ENCODE peak calls at places on chromosome 3, in eight cellular contexts. X is T-helper 17 cell; P is SHP77; W is psoas muscle; Y is left ventricle myocardium superior; U is ecto neural progenitor cell; V is stimulated activated CD8-positive, alpha-beta memory T cell treated with anti-CD3 and anti-CD28 coated beads, Interleukin-4, amount 100 ng/mL, for 1 hour; E is H54. Q is an unnamed sample.

GRCh38 chr3:131163-131889 is 65.2 kb upstream of the CHL1 start:
- DNase-seq in Y (no peak), W (no peak), V (no peak), U (no peak), P (no peak), X (no peak), E (no peak), Q (no peak)

GRCh38 chr3:137121704-137122314 is 164.0 kb downstream of the IL20RB start:
- DNase-seq in V (no peak), X (no peak), P (peak; percentile 36), U (no peak), E (no peak), W (no peak), Y (no peak), Q (no peak)

GRCh38 chr3:52469001-52469400 is 13.6 kb downstream of the NISCH start:
- DNase-seq in W (no peak), Y (no peak), X (no peak), V (no peak), U (no peak), P (no peak), E (no peak), Q (no peak)

GRCh38 chr3:194166682-194167479 is 30.9 kb downstream of the HES1 start:
- DNase-seq in P (no peak), X (no peak), Y (peak; percentile 53), W (no peak), U (no peak), E (no peak), V (no peak), Q (no peak)

GRCh38 chr3:51538459-51539290 is at the start of gene RAD54L2:
- DNase-seq in Y (peak; percentile 92), X (peak; percentile 76), P (peak; percentile 83), E (peak; percentile 72), U (peak; percentile 89), V (peak; percentile 60), W (peak; percentile 86), Q (peak; percentile 77)

GRCh38 chr3:187708696-187709095 is 6.3 kb upstream of the RTP2 start:
- DNase-seq in W (no peak), U (no peak), P (no peak), E (no peak), X (no peak), Y (no peak), V (no peak), Q (no peak)

GRCh38 chr3:158742861-158743260 is 10.6 kb upstream of the RARRES1 start:
- DNase-seq in E (no peak), W (no peak), Y (no peak), X (no peak), U (no peak), P (no peak), V (no peak), Q (no peak)

GRCh38 chr3:116192464-116192863 is 252.8 kb downstream of the LSAMP start:
- DNase-seq in W (no peak), E (no peak), V (no peak), P (no peak), Y (no peak), X (no peak), U (no peak), Q (no peak)

GRCh38 chr3:31550452-31551251 is 17.9 kb downstream of the STT3B start:
- DNase-seq in Y (no peak), X (no peak), V (no peak), W (no peak), U (no peak), P (no peak), E (no peak), Q (peak; percentile 34)

GRCh38 chr3:65951836-65952505 is 86.7 kb downstream of the MAGI1 start:
- DNase-seq in U (no peak), X (no peak), W (no peak), P (no peak), E (no peak), V (no peak), Y (no peak), Q (no peak)

GRCh38 chr3:5245927-5246326 is 58.4 kb downstream of the EDEM1 start:
- DNase-seq in W (no peak), X (no peak), V (no peak), E (no peak), P (no peak), U (no peak), Y (no peak), Q (no peak)

GRCh38 chr3:65246561-65246960 is 558.8 kb upstream of the ADAMTS9 start:
- DNase-seq in V (no peak), W (no peak), X (no peak), P (no peak), E (no peak), Y (no peak), U (no peak), Q (no peak)

GRCh38 chr3:158791259-158791920 is 10.5 kb upstream of the MFSD1 start:
- DNase-seq in U (no peak), Y (no peak), E (no peak), P (peak; percentile 35), W (no peak), X (peak; percentile 11), V (no peak), Q (peak; percentile 71)

GRCh38 chr3:109952924-109953323 is 615.6 kb upstream of the DPPA4 start:
- DNase-seq in U (no peak), W (no peak), E (no peak), V (no peak), X (no peak), Y (no peak), P (no peak), Q (no peak)

GRCh38 chr3:89690649-89691048 is 583.2 kb downstream of the EPHA3 start:
- DNase-seq in X (no peak), V (no peak), E (no peak), W (no peak), Y (no peak), P (no peak), U (no peak), Q (no peak)

GRCh38 chr3:52507359-52507758 is 12.2 kb downstream of the STAB1 start:
- DNase-seq in W (no peak), E (peak; percentile 94), Y (no peak), U (no peak), V (no peak), P (no peak), X (no peak), Q (no peak)

GRCh38 chr3:129942296-129942695 is 32.2 kb upstream of the TRH start:
- DNase-seq in Y (peak; percentile 65), W (peak; percentile 44), V (no peak), U (peak; percentile 88), X (no peak), E (peak; percentile 61), P (peak; percentile 60), Q (peak; percentile 67)

GRCh38 chr3:126349611-126350501 is 7.4 kb downstream of the KLF15 start:
- DNase-seq in V (no peak), Y (no peak), E (no peak), U (no peak), W (no peak), X (no peak), P (no peak), Q (no peak)

GRCh38 chr3:14148041-14148985 is 23.5 kb downstream of the TMEM43 start:
- DNase-seq in P (no peak), U (peak; percentile 59), Y (no peak), W (no peak), X (no peak), V (no peak), E (no peak), Q (no peak)

GRCh38 chr3:61531528-61531927 is 29.8 kb upstream of the PTPRG start:
- DNase-seq in U (no peak), X (no peak), P (no peak), E (no peak), Y (no peak), W (no peak), V (no peak), Q (no peak)

GRCh38 chr3:70358978-70359580 is 46.6 kb upstream of the MDFIC2 start:
- DNase-seq in W (no peak), Y (no peak), U (no peak), P (peak; percentile 3), E (no peak), V (no peak), X (no peak), Q (peak; percentile 65)

GRCh38 chr3:143955113-143955512 is 16.5 kb upstream of the DIPK2A start:
- DNase-seq in Y (no peak), W (no peak), X (no peak), U (no peak), E (no peak), P (no peak), V (no peak), Q (no peak)

GRCh38 chr3:7518471-7518870 is 657.6 kb downstream of the GRM7 start:
- DNase-seq in Y (no peak), V (no peak), W (no peak), E (no peak), X (no peak), P (no peak), U (no peak), Q (no peak)

GRCh38 chr3:72047472-72047871 is 262.5 kb upstream of the PROK2 start:
- DNase-seq in Y (no peak), E (no peak), X (no peak), P (no peak), U (no peak), V (no peak), W (no peak), Q (no peak)

GRCh38 chr3:8589880-8590556 is 54.6 kb downstream of the SSUH2 start:
- DNase-seq in Y (no peak), U (no peak), V (no peak), P (no peak), X (no peak), W (no peak), E (no peak), Q (no peak)

GRCh38 chr3:39101022-39101689 is 6.3 kb downstream of the GORASP1 start:
- DNase-seq in P (peak; percentile 12), U (no peak), Y (peak; percentile 46), W (no peak), V (no peak), X (peak; percentile 32), E (peak; percentile 77), Q (no peak)

Q was measured in globus pallidus.